ENCODE peak calls at places on chromosomes 7 and 10, in five cellular contexts. S is GM23248, D is HCT116, V is PC-3, Y is fibroblast of lung. N is an unnamed sample.

GRCh38 chr10:73577788-73578187 is 13.4 kb downstream of the USP54 start:
- DNase-seq in S (peak; percentile 70), D (no peak), V (peak; percentile 99), Y (peak; percentile 70), N (no peak)

GRCh38 chr10:19283285-19283684 is 234.7 kb downstream of the MALRD1 start:
- DNase-seq in S (no peak), D (no peak), V (no peak), Y (no peak), N (no peak)

GRCh38 chr10:21740989-21741388 is 207.0 kb downstream of the MLLT10 start:
- DNase-seq in S (no peak), D (no peak), V (no peak), Y (no peak), N (no peak)

GRCh38 chr7:34165927-34166550 is 260.7 kb downstream of the BMPER start:
- DNase-seq in S (peak; percentile 72), D (peak; percentile 7), V (peak; percentile 62), Y (peak; percentile 63), N (no peak)

GRCh38 chr10:126842356-126842755 is 62.9 kb upstream of the DOCK1 start:
- DNase-seq in S (no peak), D (no peak), V (no peak), Y (no peak), N (no peak)

GRCh38 chr10:78267070-78267469 is 233.4 kb downstream of the RPS24 start:
- DNase-seq in S (no peak), D (no peak), V (no peak), Y (peak; percentile 46), N (no peak)

GRCh38 chr10:102413053-102413705 is 5.4 kb downstream of the PSD start:
- DNase-seq in S (peak; percentile 41), D (no peak), V (no peak), Y (no peak), N (no peak)

GRCh38 chr7:157021071-157021891 is 10.8 kb upstream of the MNX1 start:
- DNase-seq in S (no peak), D (no peak), V (no peak), Y (no peak), N (peak; percentile 45)

GRCh38 chr10:125868372-125868975 is 12.6 kb downstream of the DHX32 start:
- DNase-seq in S (peak; percentile 63), D (peak; percentile 59), V (peak; percentile 74), Y (peak; percentile 66), N (no peak)

GRCh38 chr7:24828871-24829661 is 71.8 kb upstream of the GSDME start:
- DNase-seq in S (no peak), D (no peak), V (no peak), Y (no peak), N (no peak)

GRCh38 chr10:28663576-28664368 is 13.5 kb upstream of the BAMBI start:
- DNase-seq in S (peak; percentile 91), D (peak; percentile 66), V (peak; percentile 86), Y (peak; percentile 88), N (peak; percentile 89)

GRCh38 chr7:152931583-152931982 is 172.0 kb downstream of the ACTR3B start:
- DNase-seq in S (no peak), D (no peak), V (no peak), Y (no peak), N (no peak)

GRCh38 chr10:100897976-100898375 is 14.8 kb upstream of the SLF2 start:
- DNase-seq in S (no peak), D (no peak), V (no peak), Y (no peak), N (no peak)

GRCh38 chr7:88735920-88736319 is 23.6 kb upstream of the ZNF804B start:
- DNase-seq in S (no peak), D (no peak), V (no peak), Y (no peak), N (no peak)

GRCh38 chr7:56046728-56047445 is 4.4 kb downstream of the PSPH start:
- DNase-seq in S (peak; percentile 77), D (no peak), V (no peak), Y (peak; percentile 79), N (no peak)

GRCh38 chr7:14457567-14458453 is 444.7 kb downstream of the DGKB start:
- DNase-seq in S (peak; percentile 89), D (peak; percentile 83), V (peak; percentile 84), Y (peak; percentile 93), N (peak; percentile 64)

GRCh38 chr10:15719062-15719898 is 442 bp downstream of the ITGA8 start:
- DNase-seq in S (peak; percentile 44), D (no peak), V (no peak), Y (peak; percentile 40), N (peak; percentile 71)

GRCh38 chr7:111527545-111527944 is 34.7 kb downstream of the IMMP2L start:
- DNase-seq in S (no peak), D (no peak), V (no peak), Y (no peak), N (no peak)

GRCh38 chr10:130745251-130745650 is 566.3 kb downstream of the TCERG1L start:
- DNase-seq in S (no peak), D (no peak), V (no peak), Y (no peak), N (peak; percentile 22)

GRCh38 chr7:27677912-27678612 is 15.4 kb upstream of the HIBADH start:
- DNase-seq in S (peak; percentile 95), D (peak; percentile 87), V (peak; percentile 95), Y (peak; percentile 91), N (no peak)

GRCh38 chr7:121753965-121754364 is 119.0 kb upstream of the PTPRZ1 start:
- DNase-seq in S (no peak), D (no peak), V (no peak), Y (no peak), N (no peak)

GRCh38 chr7:4715385-4715770 is 33.3 kb downstream of the FOXK1 start:
- DNase-seq in S (peak; percentile 93), D (no peak), V (no peak), Y (peak; percentile 94), N (no peak)

GRCh38 chr10:14782691-14783363 is 8.1 kb upstream of the FAM107B start:
- DNase-seq in S (no peak), D (peak; percentile 61), V (peak; percentile 85), Y (no peak), N (no peak)

GRCh38 chr7:29921404-29922010 is 68.1 kb downstream of the SCRN1 start:
- DNase-seq in S (peak; percentile 67), D (peak; percentile 46), V (peak; percentile 73), Y (peak; percentile 68), N (no peak)

GRCh38 chr10:129035052-129035805 is 431.8 kb upstream of the MGMT start:
- DNase-seq in S (peak; percentile 19), D (no peak), V (no peak), Y (peak; percentile 26), N (peak; percentile 85)

GRCh38 chr7:99141334-99141733 is 2.6 kb downstream of the SMURF1 start:
- DNase-seq in S (peak; percentile 31), D (no peak), V (no peak), Y (no peak), N (no peak)
- H3K9ac ChIP-seq in S (peak overlapping the region; percentile 87), D (no peak overlapping the region), V (no peak overlapping the region), Y (peak overlapping the region; percentile 38), N (no peak overlapping the region)

DNA sequence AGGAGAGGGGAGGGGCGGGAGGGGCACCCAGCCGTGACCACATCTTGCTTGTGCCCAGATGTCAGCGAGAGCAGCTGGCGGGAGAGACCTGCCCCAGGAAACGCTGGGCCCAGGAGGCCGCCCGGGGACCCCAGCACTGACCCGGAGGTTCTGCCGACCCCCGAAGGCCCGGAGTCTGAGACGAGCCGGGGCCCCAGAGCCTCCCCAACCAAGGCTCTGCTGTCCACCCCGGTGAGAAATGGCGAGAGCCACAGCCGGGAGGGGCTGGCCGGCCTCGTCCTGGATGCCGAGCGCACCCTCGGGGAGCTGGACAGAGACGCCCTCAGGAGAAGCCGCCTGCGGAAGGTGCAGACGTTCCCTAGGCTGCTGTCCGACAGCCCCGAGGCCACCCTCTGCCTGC is 25.9 kb downstream of the KNDC1 start:
- DNase-seq in S (no peak), D (no peak), V (no peak), Y (no peak), N (peak; percentile 64)
- H3K4me3 ChIP-seq in S (no peak overlapping the region), D (no peak overlapping the region), V (no peak overlapping the region), Y (no peak overlapping the region), N (no peak overlapping the region)

GRCh38 chr7:841943-842342 is 9.7 kb downstream of the SUN1 start:
- DNase-seq in S (no peak), D (no peak), V (no peak), Y (no peak), N (no peak)
- H3K36me3 ChIP-seq in S (peaks cover 18% of the 10 kb centered on the region), D (peaks cover 21% of the 10 kb centered on the region), V (peaks cover 43% of the 10 kb centered on the region), Y (peaks cover 26% of the 10 kb centered on the region), N (peaks cover 31% of the 10 kb centered on the region)

GRCh38 chr10:84540022-84540616 is 211.7 kb downstream of the CCSER2 start:
- DNase-seq in S (peak; percentile 96), D (no peak), V (peak; percentile 67), Y (peak; percentile 40), N (no peak)
- H3K9ac ChIP-seq in S (peak overlapping the region; percentile 83), D (peak overlapping the region; percentile 45), V (peak overlapping the region; percentile 11), Y (peak overlapping the region; percentile 58), N (no peak overlapping the region)

GRCh38 chr7:8441602-8442294 is 8.3 kb downstream of the NXPH1 start:
- DNase-seq in S (no peak), D (no peak), V (no peak), Y (no peak), N (no peak)

GRCh38 chr7:8442295-8442813 is 8.9 kb downstream of the NXPH1 start:
- DNase-seq in S (no peak), D (no peak), V (no peak), Y (no peak), N (peak; percentile 55)

GRCh38 chr7:8441106-8441590 is 7.7 kb downstream of the NXPH1 start:
- DNase-seq in S (no peak), D (no peak), V (no peak), Y (no peak), N (peak; percentile 39)

GRCh38 chr7:8442814-8443304 is 9.4 kb downstream of the NXPH1 start:
- DNase-seq in S (peak; percentile 49), D (no peak), V (no peak), Y (peak; percentile 22), N (peak; percentile 71)

GRCh38 chr7:8443871-8444756 is 10.7 kb downstream of the NXPH1 start:
- DNase-seq in S (no peak), D (no peak), V (no peak), Y (no peak), N (peak; percentile 52)
- H3K4me3 ChIP-seq in S (no peak overlapping the region), D (no peak overlapping the region), V (no peak overlapping the region), Y (no peak overlapping the region), N (peak overlapping the region; percentile 36)

GRCh38 chr10:7766241-7766640 is 21.6 kb downstream of the KIN start:
- DNase-seq in S (no peak), D (no peak), V (no peak), Y (no peak), N (no peak)

GRCh38 chr10:7768417-7768816 is 19.4 kb downstream of the KIN start:
- DNase-seq in S (no peak), D (no peak), V (no peak), Y (no peak), N (no peak)

GRCh38 chr10:7763929-7764328 is 23.9 kb downstream of the KIN start:
- DNase-seq in S (no peak), D (no peak), V (no peak), Y (no peak), N (no peak)

DNA sequence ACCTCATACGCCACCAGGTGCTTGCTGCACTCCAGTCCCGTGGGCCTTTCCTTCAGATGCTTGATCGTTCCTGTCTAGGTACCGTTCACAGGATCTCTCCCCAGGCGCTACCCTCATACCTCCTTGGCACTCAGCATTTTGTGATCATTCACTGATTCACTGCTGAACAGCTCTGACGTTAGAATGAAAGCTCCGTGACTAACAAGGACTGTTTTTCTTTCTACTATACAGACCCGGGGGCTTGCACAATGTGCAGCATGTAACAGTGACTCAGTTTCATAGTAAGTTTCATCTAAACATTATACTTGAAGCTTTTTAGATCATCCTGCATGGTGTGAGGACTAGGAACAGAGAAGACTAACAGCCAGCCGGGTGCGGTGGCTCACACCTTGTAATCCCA is 20.6 kb downstream of the KIN start:
- DNase-seq in S (peak; percentile 74), D (no peak), V (no peak), Y (peak; percentile 84), N (no peak)
- H3K36me3 ChIP-seq in S (peaks cover 46% of the 10 kb centered on the region), D (peaks cover 33% of the 10 kb centered on the region), V (no peaks in the 10 kb centered on the region), Y (no peaks in the 10 kb centered on the region), N (peaks cover 17% of the 10 kb centered on the region)

GRCh38 chr10:88474884-88475844 is 108.0 kb downstream of the RNLS start:
- DNase-seq in S (no peak), D (no peak), V (no peak), Y (no peak), N (no peak)
- H3K9ac ChIP-seq in S (no peak overlapping the region), D (no peak overlapping the region), V (no peak overlapping the region), Y (no peak overlapping the region), N (no peak overlapping the region)

N was measured in kidney.